ENCODE peak calls at places on chromosomes 11 and 22, in ten cellular contexts. One of them, this sample, is unnamed. For H3K4me1, the result is how much of the 10 kb centered on the place peaks cover.

GRCh38 chr11:68040957-68041591 is 2.2 kb downstream of the TCIRG1 start:
- DNase-seq in fibroblast of lung: no peak
- DNase-seq in right atrium auricular region: no peak
- DNase-seq in left ventricle myocardium inferior: no peak
- DNase-seq in Peyer's patch: no peak
- DNase-seq in IMR-90: no peak
- DNase-seq in heart left ventricle: no peak
- DNase-seq in pancreas: peak
- DNase-seq in sigmoid colon: peak
- DNase-seq in HAP-1: no peak
- DNase-seq in this sample: no peak

GRCh38 chr11:130416537-130416896 is 11.9 kb downstream of the ADAMTS8 start:
- DNase-seq in fibroblast of lung: no peak
- DNase-seq in right atrium auricular region: no peak
- DNase-seq in left ventricle myocardium inferior: no peak
- DNase-seq in Peyer's patch: no peak
- DNase-seq in IMR-90: no peak
- DNase-seq in heart left ventricle: no peak
- DNase-seq in pancreas: no peak
- DNase-seq in sigmoid colon: no peak
- DNase-seq in HAP-1: no peak
- DNase-seq in this sample: no peak

GRCh38 chr11:32071811-32072210 is 19.1 kb upstream of the RCN1 start:
- DNase-seq in fibroblast of lung: peak
- DNase-seq in right atrium auricular region: no peak
- DNase-seq in left ventricle myocardium inferior: no peak
- DNase-seq in Peyer's patch: no peak
- DNase-seq in IMR-90: peak
- DNase-seq in heart left ventricle: no peak
- DNase-seq in pancreas: no peak
- DNase-seq in sigmoid colon: no peak
- DNase-seq in HAP-1: peak
- DNase-seq in this sample: no peak

GRCh38 chr11:83007477-83007876 is 64.2 kb downstream of the RAB30 start:
- DNase-seq in fibroblast of lung: no peak
- DNase-seq in right atrium auricular region: no peak
- DNase-seq in left ventricle myocardium inferior: no peak
- DNase-seq in Peyer's patch: no peak
- DNase-seq in IMR-90: no peak
- DNase-seq in heart left ventricle: no peak
- DNase-seq in pancreas: no peak
- DNase-seq in sigmoid colon: no peak
- DNase-seq in HAP-1: no peak
- DNase-seq in this sample: no peak

GRCh38 chr11:70247710-70248072 is 22.8 kb upstream of the PPFIA1 start:
- DNase-seq in fibroblast of lung: no peak
- DNase-seq in right atrium auricular region: no peak
- DNase-seq in left ventricle myocardium inferior: peak
- DNase-seq in Peyer's patch: no peak
- DNase-seq in IMR-90: no peak
- DNase-seq in heart left ventricle: peak
- DNase-seq in pancreas: no peak
- DNase-seq in sigmoid colon: no peak
- DNase-seq in HAP-1: no peak
- DNase-seq in this sample: no peak

GRCh38 chr11:10528121-10528520 is 12.9 kb downstream of the RNF141 start:
- DNase-seq in fibroblast of lung: peak
- DNase-seq in right atrium auricular region: no peak
- DNase-seq in left ventricle myocardium inferior: no peak
- DNase-seq in Peyer's patch: no peak
- DNase-seq in IMR-90: peak
- DNase-seq in heart left ventricle: no peak
- DNase-seq in pancreas: no peak
- DNase-seq in sigmoid colon: no peak
- DNase-seq in HAP-1: no peak
- DNase-seq in this sample: no peak

GRCh38 chr11:116641561-116642045 is 131.2 kb downstream of the BUD13 start:
- DNase-seq in fibroblast of lung: no peak
- DNase-seq in right atrium auricular region: no peak
- DNase-seq in left ventricle myocardium inferior: peak
- DNase-seq in Peyer's patch: peak
- DNase-seq in IMR-90: no peak
- DNase-seq in heart left ventricle: peak
- DNase-seq in pancreas: peak
- DNase-seq in sigmoid colon: no peak
- DNase-seq in HAP-1: peak
- DNase-seq in this sample: no peak

GRCh38 chr11:88484873-88485621 is 147.5 kb upstream of the CTSC start:
- DNase-seq in fibroblast of lung: peak
- DNase-seq in right atrium auricular region: no peak
- DNase-seq in left ventricle myocardium inferior: no peak
- DNase-seq in Peyer's patch: no peak
- DNase-seq in IMR-90: peak
- DNase-seq in heart left ventricle: no peak
- DNase-seq in pancreas: peak
- DNase-seq in sigmoid colon: no peak
- DNase-seq in HAP-1: peak
- DNase-seq in this sample: peak

GRCh38 chr22:49062155-49063039 is 765.3 kb downstream of the BRD1 start:
- DNase-seq in fibroblast of lung: no peak
- DNase-seq in right atrium auricular region: no peak
- DNase-seq in left ventricle myocardium inferior: no peak
- DNase-seq in Peyer's patch: peak
- DNase-seq in IMR-90: no peak
- DNase-seq in heart left ventricle: no peak
- DNase-seq in pancreas: peak
- DNase-seq in sigmoid colon: peak
- DNase-seq in HAP-1: no peak
- DNase-seq in this sample: no peak

GRCh38 chr22:25403752-25404471 is 160.6 kb upstream of the GRK3 start:
- DNase-seq in fibroblast of lung: peak
- DNase-seq in right atrium auricular region: no peak
- DNase-seq in left ventricle myocardium inferior: no peak
- DNase-seq in Peyer's patch: no peak
- DNase-seq in IMR-90: peak
- DNase-seq in heart left ventricle: no peak
- DNase-seq in pancreas: no peak
- DNase-seq in sigmoid colon: peak
- DNase-seq in HAP-1: peak
- DNase-seq in this sample: no peak

GRCh38 chr11:82858556-82859091 is 41.6 kb downstream of the PRCP start:
- DNase-seq in fibroblast of lung: peak
- DNase-seq in right atrium auricular region: no peak
- DNase-seq in left ventricle myocardium inferior: no peak
- DNase-seq in Peyer's patch: no peak
- DNase-seq in IMR-90: peak
- DNase-seq in heart left ventricle: no peak
- DNase-seq in pancreas: no peak
- DNase-seq in sigmoid colon: no peak
- DNase-seq in HAP-1: peak
- DNase-seq in this sample: no peak

GRCh38 chr11:85663080-85663729 is 1.7 kb downstream of the CREBZF start:
- DNase-seq in fibroblast of lung: peak
- DNase-seq in right atrium auricular region: no peak
- DNase-seq in left ventricle myocardium inferior: no peak
- DNase-seq in Peyer's patch: no peak
- DNase-seq in IMR-90: no peak
- DNase-seq in heart left ventricle: no peak
- DNase-seq in pancreas: no peak
- DNase-seq in sigmoid colon: no peak
- DNase-seq in HAP-1: peak
- DNase-seq in this sample: no peak

GRCh38 chr11:60974726-60975125 is 3.2 kb downstream of the CD6 start:
- DNase-seq in fibroblast of lung: no peak
- DNase-seq in right atrium auricular region: no peak
- DNase-seq in left ventricle myocardium inferior: no peak
- DNase-seq in Peyer's patch: no peak
- DNase-seq in IMR-90: no peak
- DNase-seq in heart left ventricle: no peak
- DNase-seq in pancreas: no peak
- DNase-seq in sigmoid colon: no peak
- DNase-seq in HAP-1: no peak
- DNase-seq in this sample: no peak
- H3K4me3 ChIP-seq in fibroblast of lung: no peak
- H3K4me3 ChIP-seq in right atrium auricular region: no peak
- H3K4me3 ChIP-seq in left ventricle myocardium inferior: no peak
- H3K4me3 ChIP-seq in Peyer's patch: peak
- H3K4me3 ChIP-seq in IMR-90: no peak
- H3K4me3 ChIP-seq in heart left ventricle: no peak
- H3K4me3 ChIP-seq in pancreas: no peak
- H3K4me3 ChIP-seq in sigmoid colon: no peak
- H3K4me3 ChIP-seq in HAP-1: no peak
- H3K4me3 ChIP-seq in this sample: peak

DNA sequence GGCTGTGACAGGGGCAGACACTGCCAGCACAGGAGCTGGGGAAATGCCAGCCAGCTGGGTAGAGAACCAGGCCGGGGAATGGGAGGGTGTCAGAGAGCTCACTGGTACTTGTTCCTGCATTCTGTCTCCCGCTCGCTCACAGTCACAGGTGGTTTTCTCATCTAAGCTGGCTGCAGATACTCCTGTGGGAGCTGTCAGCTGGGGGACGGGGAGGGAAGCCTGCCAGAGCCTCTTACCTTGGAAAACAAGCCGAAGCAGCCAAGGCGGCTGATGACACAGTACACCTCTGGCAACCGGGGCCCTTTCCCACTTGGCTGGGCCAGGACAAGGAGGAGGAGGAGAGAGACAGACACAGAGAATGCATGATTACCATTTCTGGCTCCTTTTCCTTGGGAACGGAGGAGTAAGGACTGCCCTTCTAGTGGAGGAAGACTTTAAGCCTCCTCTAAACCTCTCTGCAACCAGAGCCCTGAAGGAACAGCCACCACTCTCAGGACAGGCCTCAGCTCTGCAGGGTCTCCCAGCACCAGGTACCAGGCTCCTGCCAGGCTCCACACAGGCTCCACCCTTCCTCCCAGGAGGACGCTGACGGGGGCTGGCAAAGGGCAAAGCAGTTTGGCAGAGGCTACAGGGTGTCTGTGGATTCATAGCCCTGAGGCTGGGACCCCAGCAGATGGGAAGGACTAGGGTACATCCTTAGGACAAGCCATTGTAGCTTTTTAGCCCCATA is 25.1 kb downstream of the RPL27A start:
- DNase-seq in fibroblast of lung: no peak
- DNase-seq in right atrium auricular region: peak
- DNase-seq in left ventricle myocardium inferior: peak
- DNase-seq in Peyer's patch: no peak
- DNase-seq in IMR-90: no peak
- DNase-seq in heart left ventricle: peak
- DNase-seq in pancreas: peak
- DNase-seq in sigmoid colon: peak
- DNase-seq in HAP-1: no peak
- DNase-seq in this sample: no peak
- H3K4me1 ChIP-seq in fibroblast of lung: under half
- H3K4me1 ChIP-seq in right atrium auricular region: under half
- H3K4me1 ChIP-seq in left ventricle myocardium inferior: under half
- H3K4me1 ChIP-seq in Peyer's patch: under half
- H3K4me1 ChIP-seq in IMR-90: under half
- H3K4me1 ChIP-seq in heart left ventricle: under half
- H3K4me1 ChIP-seq in pancreas: under half
- H3K4me1 ChIP-seq in sigmoid colon: under half
- H3K4me1 ChIP-seq in HAP-1: under half
- H3K4me1 ChIP-seq in this sample: under half

GRCh38 chr11:111455291-111456085 is 56.7 kb downstream of the BTG4 start:
- DNase-seq in fibroblast of lung: no peak
- DNase-seq in right atrium auricular region: no peak
- DNase-seq in left ventricle myocardium inferior: no peak
- DNase-seq in Peyer's patch: no peak
- DNase-seq in IMR-90: no peak
- DNase-seq in heart left ventricle: no peak
- DNase-seq in pancreas: no peak
- DNase-seq in sigmoid colon: no peak
- DNase-seq in HAP-1: no peak
- DNase-seq in this sample: no peak
- H3K4me3 ChIP-seq in fibroblast of lung: no peak
- H3K4me3 ChIP-seq in right atrium auricular region: no peak
- H3K4me3 ChIP-seq in left ventricle myocardium inferior: no peak
- H3K4me3 ChIP-seq in Peyer's patch: no peak
- H3K4me3 ChIP-seq in IMR-90: no peak
- H3K4me3 ChIP-seq in heart left ventricle: no peak
- H3K4me3 ChIP-seq in pancreas: no peak
- H3K4me3 ChIP-seq in sigmoid colon: no peak
- H3K4me3 ChIP-seq in HAP-1: no peak
- H3K4me3 ChIP-seq in this sample: no peak

GRCh38 chr22:39916496-39916895 is 15.6 kb downstream of the GRAP2 start:
- DNase-seq in fibroblast of lung: no peak
- DNase-seq in right atrium auricular region: no peak
- DNase-seq in left ventricle myocardium inferior: no peak
- DNase-seq in Peyer's patch: no peak
- DNase-seq in IMR-90: no peak
- DNase-seq in heart left ventricle: no peak
- DNase-seq in pancreas: no peak
- DNase-seq in sigmoid colon: no peak
- DNase-seq in HAP-1: no peak
- DNase-seq in this sample: no peak

GRCh38 chr22:39914584-39914983 is 13.7 kb downstream of the GRAP2 start:
- DNase-seq in fibroblast of lung: no peak
- DNase-seq in right atrium auricular region: no peak
- DNase-seq in left ventricle myocardium inferior: no peak
- DNase-seq in Peyer's patch: no peak
- DNase-seq in IMR-90: no peak
- DNase-seq in heart left ventricle: no peak
- DNase-seq in pancreas: no peak
- DNase-seq in sigmoid colon: no peak
- DNase-seq in HAP-1: no peak
- DNase-seq in this sample: no peak

GRCh38 chr22:39917776-39918493 is 17.1 kb downstream of the GRAP2 start:
- DNase-seq in fibroblast of lung: peak
- DNase-seq in right atrium auricular region: no peak
- DNase-seq in left ventricle myocardium inferior: no peak
- DNase-seq in Peyer's patch: no peak
- DNase-seq in IMR-90: no peak
- DNase-seq in heart left ventricle: no peak
- DNase-seq in pancreas: no peak
- DNase-seq in sigmoid colon: no peak
- DNase-seq in HAP-1: no peak
- DNase-seq in this sample: no peak

GRCh38 chr22:39915295-39915726 is 14.4 kb downstream of the GRAP2 start:
- DNase-seq in fibroblast of lung: no peak
- DNase-seq in right atrium auricular region: no peak
- DNase-seq in left ventricle myocardium inferior: no peak
- DNase-seq in Peyer's patch: no peak
- DNase-seq in IMR-90: no peak
- DNase-seq in heart left ventricle: no peak
- DNase-seq in pancreas: no peak
- DNase-seq in sigmoid colon: no peak
- DNase-seq in HAP-1: peak
- DNase-seq in this sample: no peak

DNA sequence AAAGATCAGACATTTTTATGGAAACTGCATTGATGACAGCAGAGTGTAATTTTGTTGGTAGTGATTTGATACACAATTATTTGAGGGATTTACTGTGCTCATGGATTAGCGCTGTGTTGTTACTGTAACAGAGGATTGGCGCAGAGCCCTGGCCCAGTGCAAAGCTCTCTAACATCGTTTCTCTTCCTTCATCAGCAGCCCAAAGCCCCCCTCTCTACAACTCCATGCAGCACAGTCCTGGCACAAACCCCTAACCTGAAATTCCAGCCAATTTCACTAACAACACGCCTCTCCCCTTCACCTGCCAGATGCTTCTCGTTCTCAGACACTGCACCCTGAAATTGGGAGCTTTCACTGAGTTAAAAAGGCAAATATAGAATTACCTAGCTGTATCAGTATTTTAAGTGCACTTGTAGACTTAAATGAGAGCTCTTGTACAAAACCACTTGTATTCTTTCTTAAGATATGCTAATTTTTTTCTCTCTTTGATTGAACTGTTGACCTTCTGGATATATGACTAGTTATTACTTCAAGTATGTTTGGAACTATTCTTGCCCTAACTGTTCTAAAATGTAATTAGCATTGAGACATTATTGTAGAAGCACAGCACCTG is 16.3 kb downstream of the GRAP2 start:
- DNase-seq in fibroblast of lung: no peak
- DNase-seq in right atrium auricular region: no peak
- DNase-seq in left ventricle myocardium inferior: no peak
- DNase-seq in Peyer's patch: no peak
- DNase-seq in IMR-90: no peak
- DNase-seq in heart left ventricle: no peak
- DNase-seq in pancreas: no peak
- DNase-seq in sigmoid colon: no peak
- DNase-seq in HAP-1: peak
- DNase-seq in this sample: no peak
- H3K4me1 ChIP-seq in fibroblast of lung: under half
- H3K4me1 ChIP-seq in right atrium auricular region: under half
- H3K4me1 ChIP-seq in left ventricle myocardium inferior: under half
- H3K4me1 ChIP-seq in Peyer's patch: under half
- H3K4me1 ChIP-seq in IMR-90: under half
- H3K4me1 ChIP-seq in heart left ventricle: under half
- H3K4me1 ChIP-seq in pancreas: under half
- H3K4me1 ChIP-seq in sigmoid colon: under half
- H3K4me1 ChIP-seq in HAP-1: half or more
- H3K4me1 ChIP-seq in this sample: half or more

This sample was measured in CD8-positive, alpha-beta T cell.